ENCODE peak calls at places on chromosomes 2 and 18, in ten cellular contexts. M, O, I, R, J, Q, Y, S, V and B are unnamed samples.

GRCh38 chr2:108612514-108613183 is 78.4 kb downstream of the LIMS1 start:
- DNase-seq in M (no peak), O (no peak), I (peak; percentile 74), R (no peak), J (peak; percentile 72), Q (no peak), Y (no peak), S (peak; percentile 17), V (no peak), B (no peak)

GRCh38 chr18:9952633-9953416 is 39.0 kb downstream of the VAPA start:
- DNase-seq in M (no peak), O (no peak), I (no peak), R (no peak), J (no peak), Q (peak; percentile 47), Y (no peak), S (no peak), V (peak; percentile 18), B (peak; percentile 39)

GRCh38 chr2:197500503-197501179 is 462 bp downstream of the HSPE1 start:
- DNase-seq in M (no peak), O (no peak), I (no peak), R (no peak), J (no peak), Q (no peak), Y (no peak), S (no peak), V (peak; percentile 6), B (peak; percentile 42)

GRCh38 chr2:105990624-105991023 is 203.5 kb downstream of the UXS1 start:
- DNase-seq in M (no peak), O (no peak), I (no peak), R (no peak), J (no peak), Q (no peak), Y (no peak), S (no peak), V (no peak), B (no peak)

GRCh38 chr2:19988600-19988999 is 1.3 kb downstream of the WDR35 start:
- DNase-seq in M (no peak), O (no peak), I (no peak), R (no peak), J (no peak), Q (peak; percentile 20), Y (no peak), S (no peak), V (no peak), B (no peak)

GRCh38 chr2:85409719-85410583 is at the start of gene CAPG:
- DNase-seq in M (no peak), O (no peak), I (peak; percentile 83), R (no peak), J (peak; percentile 78), Q (no peak), Y (no peak), S (peak; percentile 25), V (no peak), B (no peak)

GRCh38 chr2:25098056-25098455 is 56.2 kb downstream of the EFR3B start:
- DNase-seq in M (no peak), O (no peak), I (no peak), R (no peak), J (no peak), Q (no peak), Y (no peak), S (no peak), V (no peak), B (no peak)

GRCh38 chr2:178506101-178506500 is 25.8 kb downstream of the PLEKHA3 start:
- DNase-seq in M (no peak), O (no peak), I (no peak), R (no peak), J (no peak), Q (no peak), Y (no peak), S (no peak), V (peak; percentile 49), B (no peak)

GRCh38 chr2:196274387-196274809 is 103.0 kb upstream of the STK17B start:
- DNase-seq in M (peak; percentile 16), O (peak; percentile 32), I (peak; percentile 16), R (no peak), J (peak; percentile 23), Q (no peak), Y (no peak), S (no peak), V (peak; percentile 55), B (peak; percentile 63)

GRCh38 chr2:60294901-60295590 is 258.4 kb downstream of the BCL11A start:
- DNase-seq in M (no peak), O (no peak), I (no peak), R (no peak), J (no peak), Q (no peak), Y (no peak), S (no peak), V (no peak), B (no peak)

GRCh38 chr2:148515976-148516375 is 128.6 kb upstream of the EPC2 start:
- DNase-seq in M (no peak), O (no peak), I (no peak), R (no peak), J (no peak), Q (no peak), Y (no peak), S (no peak), V (peak; percentile 5), B (peak; percentile 36)

GRCh38 chr2:57465067-57465466 is 581.5 kb upstream of the VRK2 start:
- DNase-seq in M (no peak), O (no peak), I (no peak), R (no peak), J (no peak), Q (no peak), Y (no peak), S (no peak), V (no peak), B (no peak)

GRCh38 chr2:172094319-172095145 is 8.2 kb downstream of the DLX2 start:
- DNase-seq in M (no peak), O (no peak), I (peak; percentile 61), R (no peak), J (no peak), Q (peak; percentile 22), Y (no peak), S (no peak), V (no peak), B (no peak)

GRCh38 chr2:231425811-231426703 is 30.5 kb downstream of the B3GNT7 start:
- DNase-seq in M (no peak), O (no peak), I (no peak), R (no peak), J (no peak), Q (no peak), Y (peak; percentile 47), S (peak; percentile 61), V (no peak), B (no peak)

GRCh38 chr2:109218087-109218791 is 89.2 kb downstream of the SH3RF3 start:
- DNase-seq in M (no peak), O (no peak), I (no peak), R (no peak), J (no peak), Q (peak; percentile 52), Y (no peak), S (no peak), V (peak; percentile 22), B (peak; percentile 61)

GRCh38 chr2:227214622-227215041 is 50.2 kb downstream of the COL4A3 start:
- DNase-seq in M (no peak), O (no peak), I (no peak), R (no peak), J (no peak), Q (peak; percentile 26), Y (no peak), S (no peak), V (no peak), B (no peak)

GRCh38 chr2:85602476-85603234 is at the start of gene TMEM150A:
- DNase-seq in M (peak; percentile 85), O (peak; percentile 49), I (peak; percentile 96), R (peak; percentile 72), J (peak; percentile 91), Q (peak; percentile 92), Y (peak; percentile 74), S (peak; percentile 80), V (peak; percentile 86), B (peak; percentile 92)

GRCh38 chr2:98293003-98293402 is 53.3 kb upstream of the CNGA3 start:
- DNase-seq in M (no peak), O (no peak), I (no peak), R (no peak), J (no peak), Q (no peak), Y (no peak), S (no peak), V (no peak), B (no peak)

GRCh38 chr18:3453540-3454364 is 3.8 kb downstream of the TGIF1 start:
- DNase-seq in M (no peak), O (no peak), I (peak; percentile 25), R (no peak), J (peak; percentile 31), Q (peak; percentile 95), Y (no peak), S (no peak), V (peak; percentile 99), B (peak; percentile 99)

GRCh38 chr2:75431757-75432156 is 129.0 kb downstream of the EVA1A start:
- DNase-seq in M (no peak), O (no peak), I (peak; percentile 30), R (no peak), J (no peak), Q (no peak), Y (no peak), S (no peak), V (no peak), B (no peak)

GRCh38 chr2:20225294-20226151 is 593 bp upstream of the SDC1 start:
- DNase-seq in M (peak; percentile 72), O (peak; percentile 47), I (peak; percentile 86), R (no peak), J (peak; percentile 18), Q (peak; percentile 43), Y (no peak), S (no peak), V (peak; percentile 41), B (peak; percentile 64)

GRCh38 chr2:66714651-66715050 is 279.7 kb downstream of the MEIS1 start:
- DNase-seq in M (no peak), O (no peak), I (no peak), R (no peak), J (no peak), Q (no peak), Y (no peak), S (no peak), V (peak; percentile 11), B (peak; percentile 46)